ENCODE peak calls at places on chromosomes 13 and 19, in four cellular contexts. N is cardiac muscle cell, X is H9, L is tibial nerve. P is an unnamed sample.

GRCh38 chr13:94020833-94021232 is 458.6 kb downstream of the DCT start:
- DNase-seq in N (no peak), X (no peak), L (no peak), P (no peak)

GRCh38 chr13:26899153-26899552 is 138.6 kb upstream of the GPR12 start:
- DNase-seq in N (no peak), X (no peak), L (no peak), P (no peak)

GRCh38 chr13:50386527-50387123 is 371.4 kb downstream of the KCNRG start:
- DNase-seq in N (peak), X (no peak), L (no peak), P (no peak)

GRCh38 chr13:102376314-102376713 is 25.5 kb downstream of the FGF14 start:
- DNase-seq in N (no peak), X (no peak), L (no peak), P (no peak)

GRCh38 chr19:4814625-4815425 is 16.7 kb downstream of the TICAM1 start:
- DNase-seq in N (no peak), X (no peak), L (no peak), P (no peak)

GRCh38 chr13:98285317-98285716 is 108.2 kb upstream of the RNF113B start:
- DNase-seq in N (no peak), X (no peak), L (no peak), P (no peak)

GRCh38 chr13:66659291-66660012 is 570.7 kb downstream of the PCDH9 start:
- DNase-seq in N (no peak), X (no peak), L (no peak), P (no peak)

GRCh38 chr19:33894787-33895186 is 98.1 kb downstream of the KCTD15 start:
- DNase-seq in N (no peak), X (no peak), L (no peak), P (peak)

GRCh38 chr13:53382008-53382407 is 353.4 kb downstream of the OLFM4 start:
- DNase-seq in N (peak), X (peak), L (no peak), P (no peak)

GRCh38 chr19:49210108-49210900 is 52.7 kb downstream of the TRPM4 start:
- DNase-seq in N (peak), X (peak), L (peak), P (no peak)

GRCh38 chr13:78137404-78138142 is 218.9 kb upstream of the EDNRB start:
- DNase-seq in N (peak), X (peak), L (no peak), P (no peak)

GRCh38 chr13:113648218-113648615 is 9.8 kb downstream of the ATP4B start:
- DNase-seq in N (no peak), X (no peak), L (peak), P (no peak)

GRCh38 chr19:31583148-31583547 is 233.9 kb upstream of the TSHZ3 start:
- DNase-seq in N (no peak), X (peak), L (no peak), P (no peak)

GRCh38 chr13:26819067-26819466 is 58.5 kb upstream of the GPR12 start:
- DNase-seq in N (peak), X (no peak), L (no peak), P (no peak)

GRCh38 chr19:55600336-55601028 is 394 bp downstream of the ZNF524 start:
- DNase-seq in N (peak), X (no peak), L (no peak), P (no peak)

GRCh38 chr19:32866564-32867265 is 2.9 kb downstream of the SLC7A9 start:
- DNase-seq in N (no peak), X (peak), L (no peak), P (no peak)

GRCh38 chr19:42279902-42280760 is 11.1 kb downstream of the CIC start:
- DNase-seq in N (peak), X (peak), L (peak), P (peak)

GRCh38 chr19:13133241-13133870 is 15.3 kb downstream of the NACC1 start:
- DNase-seq in N (no peak), X (no peak), L (no peak), P (no peak)

GRCh38 chr13:62960723-62961122 is 1545.1 kb upstream of the PCDH20 start:
- DNase-seq in N (no peak), X (no peak), L (no peak), P (no peak)

GRCh38 chr19:14559916-14560775 is 11.7 kb downstream of the NDUFB7 start:
- DNase-seq in N (no peak), X (peak), L (no peak), P (no peak)

GRCh38 chr13:24149306-24150032 is 11.1 kb upstream of the SPATA13 start:
- DNase-seq in N (no peak), X (no peak), L (no peak), P (no peak)

GRCh38 chr13:68888832-68889231 is 1218.8 kb upstream of the ATXN8OS start:
- DNase-seq in N (no peak), X (no peak), L (no peak), P (no peak)

GRCh38 chr19:16036941-16037340 is 39.4 kb upstream of the TPM4 start:
- DNase-seq in N (no peak), X (no peak), L (no peak), P (no peak)

GRCh38 chr13:65353951-65354350 is 1876.2 kb downstream of the PCDH9 start:
- DNase-seq in N (no peak), X (no peak), L (no peak), P (no peak)

GRCh38 chr19:55526216-55527196 is 10.4 kb downstream of the SBK2 start:
- DNase-seq in N (peak), X (no peak), L (no peak), P (no peak)

GRCh38 chr13:84776578-84776977 is 894.3 kb upstream of the SLITRK1 start:
- DNase-seq in N (no peak), X (no peak), L (no peak), P (no peak)

GRCh38 chr19:45354443-45354842 is 13.9 kb downstream of the KLC3 start:
- DNase-seq in N (no peak), X (no peak), L (no peak), P (no peak)

GRCh38 chr19:32189956-32190706 is 155.3 kb upstream of the ZNF507 start:
- DNase-seq in N (no peak), X (no peak), L (no peak), P (no peak)

GRCh38 chr19:31572671-31573298 is 223.5 kb upstream of the TSHZ3 start:
- DNase-seq in N (no peak), X (no peak), L (no peak), P (no peak)

GRCh38 chr19:18271433-18271841 is 2.8 kb downstream of the IQCN start:
- DNase-seq in N (no peak), X (no peak), L (no peak), P (peak)

GRCh38 chr19:6577410-6578125 is 13.4 kb downstream of the CD70 start:
- DNase-seq in N (no peak), X (peak), L (no peak), P (no peak)

GRCh38 chr13:90869580-90869979 is 477.9 kb upstream of the MIR17HG start:
- DNase-seq in N (no peak), X (no peak), L (no peak), P (no peak)

GRCh38 chr13:20873348-20873747 is 29.2 kb downstream of the XPO4 start:
- DNase-seq in N (no peak), X (no peak), L (no peak), P (no peak)

GRCh38 chr19:30171795-30172642 is 200.2 kb upstream of the ZNF536 start:
- DNase-seq in N (no peak), X (no peak), L (no peak), P (no peak)

GRCh38 chr13:67736646-67737420 is 506.7 kb upstream of the PCDH9 start:
- DNase-seq in N (peak), X (peak), L (no peak), P (no peak)

GRCh38 chr19:3047307-3048189 is 14.7 kb downstream of the TLE5 start:
- DNase-seq in N (peak), X (peak), L (peak), P (peak)

GRCh38 chr19:6712231-6712630 is 8.2 kb downstream of the C3 start:
- DNase-seq in N (no peak), X (no peak), L (no peak), P (no peak)

GRCh38 chr13:35990196-35990595 is 141.0 kb downstream of the DCLK1 start:
- DNase-seq in N (no peak), X (peak), L (no peak), P (no peak)
- TF ChIP-seq CTCF in N (no peak), X (peak), L (no peak), P (no peak)

DNA sequence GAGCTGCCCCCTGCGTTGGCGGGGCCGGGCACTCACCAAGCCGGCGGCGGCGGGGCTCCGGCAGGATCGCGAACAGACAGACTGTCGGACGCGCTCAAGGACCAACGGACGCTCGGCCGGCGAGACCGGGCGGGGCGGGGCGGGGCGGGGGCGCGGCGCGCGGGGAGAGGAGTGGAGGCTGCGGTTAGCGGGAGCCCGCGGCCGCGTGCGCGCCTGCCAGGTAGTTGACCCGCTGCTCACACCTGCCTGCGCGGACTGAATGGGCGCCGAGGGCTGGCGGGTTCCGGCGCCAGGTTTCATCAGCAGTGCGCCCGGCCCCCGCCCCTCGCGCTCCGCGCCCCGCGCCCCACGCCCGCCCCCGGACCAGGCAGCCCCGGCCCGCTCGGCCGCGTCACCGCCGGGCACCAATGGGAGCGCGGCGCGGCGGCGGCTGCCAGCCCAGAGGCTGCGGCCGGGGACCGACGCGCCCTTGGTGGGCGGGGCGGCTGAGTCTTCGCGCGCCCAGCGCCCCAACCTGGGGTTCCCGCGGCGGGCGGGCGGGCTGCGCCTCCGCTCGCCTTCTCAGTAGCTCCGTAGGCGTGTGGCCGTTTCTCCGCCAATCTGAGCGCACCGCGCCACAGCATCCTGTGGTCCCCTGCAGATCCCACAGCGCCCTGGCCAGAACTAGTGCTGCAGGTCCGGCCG is at the start of gene SLC7A1:
- DNase-seq in N (peak), X (peak), L (peak), P (peak)
- TF ChIP-seq CTCF in N (no peak), X (no peak), L (no peak), P (no peak)

DNA sequence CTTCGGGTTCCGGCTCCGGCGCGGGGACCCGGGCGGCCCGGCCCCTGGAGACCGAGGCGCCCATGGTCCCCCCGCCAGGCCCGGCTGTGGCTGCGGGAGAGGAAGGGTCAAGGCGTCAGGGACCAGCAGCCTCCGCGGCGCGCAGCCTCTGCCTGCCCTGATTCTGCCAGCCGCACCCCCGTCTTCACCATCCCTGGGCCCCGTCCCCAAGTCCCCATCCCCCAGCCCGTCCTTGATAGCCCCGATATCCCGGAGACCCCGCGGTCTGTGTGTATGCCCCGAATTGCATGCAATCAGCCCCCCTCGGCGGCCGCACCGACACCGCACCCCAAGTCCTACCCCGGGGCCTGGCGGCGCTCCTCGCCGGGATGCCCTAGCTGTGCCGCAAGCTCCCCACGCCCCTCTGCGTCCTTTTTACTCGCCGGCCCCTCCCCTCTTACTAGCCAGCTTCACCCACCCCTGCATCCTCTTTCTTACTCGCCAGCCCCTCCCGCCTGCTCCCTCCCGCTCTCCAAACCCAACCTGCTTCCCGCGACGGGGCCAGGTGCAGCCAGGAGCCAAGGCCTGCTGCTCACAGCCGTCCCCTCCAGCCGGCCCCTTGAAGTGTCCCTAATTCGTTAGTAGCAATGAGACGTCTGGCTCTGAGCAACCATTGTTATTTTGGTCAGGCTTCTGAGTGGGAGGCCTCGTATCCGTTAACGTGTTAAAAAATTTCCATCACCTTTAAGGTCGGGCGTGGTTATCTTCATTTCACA is at the start of gene FBXO27:
- DNase-seq in N (peak), X (peak), L (no peak), P (peak)
- TF ChIP-seq CTCF in N (no peak), X (no peak), L (no peak), P (no peak)

GRCh38 chr19:57302020-57302465 is 18.2 kb upstream of the ZNF543 start:
- DNase-seq in N (no peak), X (no peak), L (no peak), P (no peak)
- TF ChIP-seq CTCF in N (peak), X (no peak), L (no peak), P (no peak)

GRCh38 chr19:51439021-51439465 is 19.2 kb downstream of the SIGLEC8 start:
- DNase-seq in N (peak), X (peak), L (no peak), P (no peak)
- TF ChIP-seq CTCF in N (peak), X (peak), L (peak), P (peak)

GRCh38 chr19:8184274-8184673 is 24.9 kb upstream of the CERS4 start:
- DNase-seq in N (no peak), X (no peak), L (no peak), P (no peak)
- TF ChIP-seq CTCF in N (no peak), X (no peak), L (no peak), P (no peak)

DNA sequence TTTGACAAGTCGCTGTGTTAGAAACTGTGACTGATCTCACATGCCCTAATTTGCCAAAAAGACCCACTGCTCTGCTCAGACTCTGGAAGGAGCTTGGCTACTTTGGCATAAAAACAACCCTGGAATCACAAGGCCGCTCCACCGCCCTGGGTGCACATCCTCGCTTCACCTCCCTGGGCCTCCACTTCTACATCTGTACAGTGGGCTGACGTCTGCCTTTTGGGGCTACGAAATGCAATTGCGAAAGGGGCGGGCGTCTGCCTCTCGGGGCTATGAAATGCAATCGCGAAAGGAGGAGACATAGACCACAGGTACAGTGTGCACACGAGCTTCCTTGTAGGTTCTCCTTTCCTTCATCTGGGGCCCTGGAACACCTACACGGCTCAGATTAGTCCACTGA is 74.2 kb downstream of the SLC7A1 start:
- DNase-seq in N (no peak), X (no peak), L (no peak), P (no peak)
- TF ChIP-seq CTCF in N (no peak), X (no peak), L (no peak), P (no peak)

GRCh38 chr19:52048604-52049493 is at the start of gene ZNF432:
- DNase-seq in N (peak), X (peak), L (peak), P (peak)
- TF ChIP-seq CTCF in N (no peak), X (no peak), L (no peak), P (no peak)

P was measured in ascending aorta.